ENCODE peak calls at places on chromosome X, in four cellular contexts. M, Z, E and X are unnamed samples.

GRCh38 chrX:124392794-124393193 is 46.4 kb downstream of the SH2D1A start:
- DNase-seq in M (no peak), E (no peak), Z (no peak), X (no peak)

GRCh38 chrX:107226766-107227165 is 20.4 kb downstream of the DNAAF6 start:
- DNase-seq in M (no peak), E (no peak), Z (no peak), X (no peak)

GRCh38 chrX:53440101-53440500 is 5.9 kb upstream of the HSD17B10 start:
- DNase-seq in Z (no peak), E (no peak), M (peak; percentile 5), X (no peak)

GRCh38 chrX:10011261-10011931 is 44.2 kb downstream of the CLDN34 start:
- DNase-seq in M (no peak), Z (no peak), E (no peak), X (peak; percentile 47)

GRCh38 chrX:53282313-53282712 is 929 bp upstream of the IQSEC2 start:
- DNase-seq in Z (no peak), E (no peak), M (no peak), X (no peak)

GRCh38 chrX:147119088-147119487 is 304.5 kb upstream of the CXorf51A start:
- DNase-seq in E (no peak), M (no peak), Z (no peak), X (no peak)

GRCh38 chrX:2500681-2501151 is at the start of the genes DHRSX and ZBED1:
- DNase-seq in M (no peak), E (no peak), Z (peak; percentile 81), X (peak; percentile 33)

GRCh38 chrX:12868747-12869146 is 1.9 kb downstream of the TLR7 start:
- DNase-seq in E (no peak), M (no peak), Z (no peak), X (no peak)

GRCh38 chrX:103886624-103887023 is 54.6 kb upstream of the RAB9B start:
- DNase-seq in M (no peak), Z (no peak), E (no peak), X (no peak)

GRCh38 chrX:17788439-17788838 is 51.1 kb downstream of the SCML1 start:
- DNase-seq in Z (peak; percentile 64), M (peak; percentile 8), E (no peak), X (peak; percentile 33)

GRCh38 chrX:65706041-65706828 is 38.8 kb downstream of the MSN start:
- DNase-seq in E (peak; percentile 54), M (peak; percentile 83), Z (no peak), X (no peak)

GRCh38 chrX:24245201-24245600 is 68.7 kb downstream of the SUPT20HL2 start:
- DNase-seq in Z (no peak), M (peak; percentile 46), E (no peak), X (no peak)

GRCh38 chrX:38375888-38376287 is 23.5 kb downstream of the OTC start:
- DNase-seq in M (peak; percentile 1), E (no peak), Z (no peak), X (no peak)

GRCh38 chrX:72714471-72714916 is 388 bp upstream of the PHKA1 start:
- DNase-seq in Z (peak; percentile 73), M (peak; percentile 51), E (peak; percentile 46), X (no peak)

GRCh38 chrX:50068293-50068568 is 132.6 kb downstream of the AKAP4 start:
- DNase-seq in M (no peak), E (no peak), Z (no peak), X (no peak)

GRCh38 chrX:148499638-148500427 is 584 bp upstream of the AFF2 start:
- DNase-seq in E (no peak), M (no peak), Z (no peak), X (no peak)

GRCh38 chrX:76454456-76454927 is 27.0 kb downstream of the MAGEE1 start:
- DNase-seq in Z (no peak), M (peak; percentile 23), E (no peak), X (no peak)

GRCh38 chrX:71619193-71619592 is 882 bp upstream of the CXCR3 start:
- DNase-seq in M (no peak), Z (no peak), E (no peak), X (no peak)

GRCh38 chrX:71618787-71619186 is 476 bp upstream of the CXCR3 start:
- DNase-seq in M (no peak), E (no peak), Z (no peak), X (no peak)

GRCh38 chrX:71617742-71618141 is 569 bp downstream of the CXCR3 start:
- DNase-seq in Z (no peak), E (no peak), M (no peak), X (no peak)

GRCh38 chrX:71616672-71617529 is 1.4 kb downstream of the CXCR3 start:
- DNase-seq in Z (no peak), M (no peak), E (no peak), X (no peak)

DNA sequence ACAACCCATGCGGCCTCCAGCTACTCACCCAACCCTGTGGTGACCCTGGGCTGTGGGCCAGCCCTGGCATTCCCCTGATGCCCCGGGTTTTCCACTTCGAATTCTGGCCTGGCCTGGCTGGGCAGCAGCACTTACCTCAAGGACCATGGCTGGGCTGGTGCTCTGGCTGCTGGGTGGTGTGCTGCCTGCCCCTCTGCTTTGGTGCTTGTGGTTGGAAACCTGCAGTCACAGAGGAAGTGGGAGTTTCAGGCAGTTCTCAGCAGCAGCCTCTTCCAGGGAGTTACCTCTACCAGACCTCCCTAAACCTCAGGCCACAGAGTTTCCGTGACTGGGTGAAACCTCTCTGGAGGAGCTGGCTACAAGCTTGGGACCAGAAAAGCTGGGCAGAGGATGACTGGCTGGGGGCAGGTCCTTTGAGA is at the start of gene CXCR3:
- DNase-seq in E (peak; percentile 38), M (no peak), Z (peak; percentile 72), X (peak; percentile 73)
- H3K27ac ChIP-seq in E (no peak within 1 kb of the TSS), M (no peak within 1 kb of the TSS), Z (no peak within 1 kb of the TSS), X (peak within 1 kb of the TSS; percentile 76)

DNA sequence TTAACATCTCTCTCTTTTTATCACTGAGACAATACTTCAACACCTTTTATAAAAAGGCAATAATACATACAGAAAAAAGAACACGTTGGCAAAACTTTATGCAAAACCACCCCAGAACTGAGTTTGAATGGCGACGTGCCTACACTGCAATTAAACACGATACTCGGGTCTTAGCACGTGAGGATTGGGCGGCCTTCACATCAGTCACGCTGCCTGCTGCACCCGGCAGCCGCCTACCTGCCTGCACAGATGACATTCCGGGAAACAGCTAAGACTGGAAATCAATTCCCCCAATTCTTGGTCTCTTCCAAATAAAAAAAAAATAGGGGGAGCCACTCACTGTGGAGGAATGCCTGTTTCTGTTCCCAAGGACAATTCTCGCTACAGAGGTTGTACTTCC is 68.2 kb downstream of the NYX start:
- DNase-seq in Z (no peak), M (no peak), E (no peak), X (no peak)
- H3K27ac ChIP-seq in Z (no peak overlapping the region), M (no peak overlapping the region), E (no peak overlapping the region), X (no peak overlapping the region)

GRCh38 chrX:40097492-40098263 is at the start of gene BCOR:
- DNase-seq in Z (peak; percentile 91), M (peak; percentile 63), E (no peak), X (peak; percentile 84)

GRCh38 chrX:40098264-40099045 is 697 bp upstream of the BCOR start:
- DNase-seq in M (peak; percentile 47), Z (peak; percentile 73), E (no peak), X (peak; percentile 48)

GRCh38 chrX:40095588-40096394 is 2.0 kb downstream of the BCOR start:
- DNase-seq in M (peak; percentile 18), E (no peak), Z (peak; percentile 76), X (no peak)

GRCh38 chrX:40096395-40097091 is 1.2 kb downstream of the BCOR start:
- DNase-seq in M (peak; percentile 41), E (no peak), Z (peak; percentile 81), X (peak; percentile 46)

GRCh38 chrX:40097101-40097491 is 662 bp downstream of the BCOR start:
- DNase-seq in E (no peak), Z (peak; percentile 69), M (no peak), X (peak; percentile 41)
- H3K27ac ChIP-seq in E (peak overlapping the region; percentile 94), Z (peak overlapping the region; percentile 83), M (no peak overlapping the region), X (peak overlapping the region; percentile 61)

GRCh38 chrX:82219129-82219528 is 1017.2 kb downstream of the SH3BGRL start:
- DNase-seq in E (no peak), M (no peak), Z (no peak), X (no peak)
- H3K27ac ChIP-seq in E (no peak overlapping the region), M (no peak overlapping the region), Z (no peak overlapping the region), X (no peak overlapping the region)

DNA sequence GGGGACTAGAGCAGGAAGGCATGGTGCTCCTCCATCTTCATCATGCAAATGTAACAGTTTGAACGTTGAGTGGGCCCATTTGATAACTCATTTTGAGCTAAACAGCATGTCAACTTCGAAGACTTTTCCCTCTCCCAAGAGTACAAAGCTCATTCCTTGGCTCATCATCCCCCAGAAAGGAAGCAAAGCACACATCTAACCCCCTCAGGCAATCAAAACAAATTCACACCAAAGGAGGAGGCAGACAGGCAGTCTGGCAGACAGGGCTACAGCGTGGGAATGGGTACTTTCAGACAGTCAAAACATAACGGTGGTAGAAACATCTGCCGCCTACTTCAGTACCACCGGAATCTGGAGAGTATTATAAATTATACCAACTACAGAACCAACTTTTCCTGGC is 81.7 kb downstream of the PCDH19 start:
- DNase-seq in Z (no peak), E (no peak), M (no peak), X (no peak)
- H3K27ac ChIP-seq in Z (no peak overlapping the region), E (no peak overlapping the region), M (no peak overlapping the region), X (no peak overlapping the region)